ENCODE peak calls at places on chromosome 22, in four cellular contexts. G, I, U and P are unnamed samples.

GRCh38 chr22:49010086-49010863 is 817.4 kb downstream of the BRD1 start:
- DNase-seq in U (no peak), G (no peak), I (no peak), P (no peak)

GRCh38 chr22:26259510-26259909 is 90.2 kb downstream of the SEZ6L start:
- DNase-seq in U (no peak), I (peak; percentile 22), G (no peak), P (no peak)

GRCh38 chr22:23820748-23821211 is 18.0 kb downstream of the DERL3 start:
- DNase-seq in G (no peak), I (no peak), U (no peak), P (no peak)

GRCh38 chr22:32518848-32519247 is 44.2 kb downstream of the FBXO7 start:
- DNase-seq in U (no peak), G (no peak), I (no peak), P (peak; percentile 45)

GRCh38 chr22:39013923-39014722 is at the start of gene APOBEC3C:
- DNase-seq in G (peak; percentile 58), I (peak; percentile 91), U (peak; percentile 60), P (peak; percentile 36)

GRCh38 chr22:23698673-23699235 is 7.9 kb downstream of the RGL4 start:
- DNase-seq in U (no peak), G (no peak), I (no peak), P (no peak)

GRCh38 chr22:37553725-37554124 is 6.6 kb upstream of the CDC42EP1 start:
- DNase-seq in G (no peak), U (no peak), I (no peak), P (no peak)

GRCh38 chr22:30340911-30341685 is 14.4 kb upstream of the TBC1D10A start:
- DNase-seq in I (no peak), G (no peak), U (no peak), P (no peak)

GRCh38 chr22:33811686-33812085 is 108.6 kb downstream of the LARGE1 start:
- DNase-seq in U (no peak), G (no peak), I (peak; percentile 78), P (no peak)

GRCh38 chr22:17938484-17938924 is 85.9 kb downstream of the MICAL3 start:
- DNase-seq in G (no peak), U (no peak), I (peak; percentile 51), P (no peak)

GRCh38 chr22:39579909-39580571 is 9.5 kb downstream of the CACNA1I start:
- DNase-seq in I (no peak), U (no peak), G (no peak), P (no peak)

GRCh38 chr22:24049211-24049610 is 38.1 kb downstream of the CABIN1 start:
- DNase-seq in I (no peak), G (no peak), U (no peak), P (no peak)

GRCh38 chr22:20324139-20324516 is 4.3 kb upstream of the DGCR6L start:
- DNase-seq in I (no peak), G (no peak), U (no peak), P (no peak)

GRCh38 chr22:49972163-49973017 is 11.8 kb downstream of the PIM3 start:
- DNase-seq in I (no peak), U (no peak), G (peak; percentile 56), P (no peak)

GRCh38 chr22:48359613-48359965 is 1468.1 kb downstream of the BRD1 start:
- DNase-seq in U (no peak), G (no peak), I (no peak), P (no peak)

GRCh38 chr22:40176921-40177737 is 596 bp upstream of the TNRC6B start:
- DNase-seq in I (peak; percentile 70), G (peak; percentile 68), U (peak; percentile 47), P (peak; percentile 82)

GRCh38 chr22:40196628-40197027 is 18.9 kb downstream of the TNRC6B start:
- DNase-seq in I (peak; percentile 97), G (no peak), U (no peak), P (peak; percentile 43)

GRCh38 chr22:35205956-35206355 is 51.3 kb upstream of the HMGXB4 start:
- DNase-seq in G (no peak), I (peak; percentile 57), U (no peak), P (no peak)

GRCh38 chr22:21858025-21858764 is 9.2 kb downstream of the MAPK1 start:
- DNase-seq in U (no peak), I (no peak), G (no peak), P (no peak)

GRCh38 chr22:32920032-32920628 is 118.6 kb downstream of the TIMP3 start:
- DNase-seq in G (no peak), I (peak; percentile 61), U (no peak), P (no peak)

GRCh38 chr22:39361495-39361894 is 11.7 kb downstream of the SYNGR1 start:
- DNase-seq in U (no peak), I (no peak), G (no peak), P (no peak)

GRCh38 chr22:35883028-35883620 is 145.5 kb downstream of the RBFOX2 start:
- DNase-seq in I (peak; percentile 69), G (no peak), U (no peak), P (peak; percentile 49)

GRCh38 chr22:38467904-38468760 is at the start of gene KDELR3:
- DNase-seq in G (peak; percentile 77), I (peak; percentile 76), U (peak; percentile 27), P (peak; percentile 66)

GRCh38 chr22:48742556-48743343 is 1084.9 kb downstream of the BRD1 start:
- DNase-seq in I (no peak), G (no peak), U (no peak), P (no peak)

GRCh38 chr22:24601217-24602104 is 1.5 kb upstream of the GGT1 start:
- DNase-seq in I (no peak), U (no peak), G (peak; percentile 83), P (peak; percentile 66)

GRCh38 chr22:35984776-35985175 is 43.8 kb downstream of the RBFOX2 start:
- DNase-seq in G (no peak), U (no peak), I (no peak), P (no peak)